ENCODE peak calls at places on chromosomes 6 and 20, in four cellular contexts. Y is lung; G is CD8-positive, alpha-beta T cell; W is heart right ventricle. Q is an unnamed sample.

GRCh38 chr20:24955045-24955444 is 6.0 kb downstream of the CST7 start:
- DNase-seq in Y (no peak), G (no peak), W (no peak), Q (no peak)

GRCh38 chr6:31836676-31837611 is 9.4 kb downstream of the HSPA1B start:
- DNase-seq in Y (no peak), G (no peak), W (no peak), Q (no peak)

GRCh38 chr6:135145509-135145865 is 35.6 kb upstream of the MYB start:
- DNase-seq in Y (no peak), G (no peak), W (no peak), Q (no peak)

GRCh38 chr20:5181492-5181891 is 54.7 kb downstream of the CDS2 start:
- DNase-seq in Y (no peak), G (no peak), W (no peak), Q (no peak)

GRCh38 chr6:26554669-26555504 is 16.7 kb downstream of the HMGN4 start:
- DNase-seq in Y (no peak), G (no peak), W (no peak), Q (no peak)

GRCh38 chr6:7153807-7154206 is 46.0 kb downstream of the RREB1 start:
- DNase-seq in Y (no peak), G (no peak), W (no peak), Q (no peak)

GRCh38 chr6:47047479-47048411 is 5.6 kb upstream of the ADGRF1 start:
- DNase-seq in Y (peak), G (no peak), W (no peak), Q (peak)

GRCh38 chr6:37709250-37709931 is 11.7 kb upstream of the MDGA1 start:
- DNase-seq in Y (no peak), G (no peak), W (no peak), Q (no peak)

GRCh38 chr6:49915035-49915434 is 48.7 kb upstream of the CRISP1 start:
- DNase-seq in Y (no peak), G (no peak), W (no peak), Q (no peak)

GRCh38 chr6:107698146-107698545 is 126.0 kb downstream of the SCML4 start:
- DNase-seq in Y (no peak), G (no peak), W (no peak), Q (no peak)

GRCh38 chr6:13794184-13794583 is 20.2 kb downstream of the MCUR1 start:
- DNase-seq in Y (no peak), G (no peak), W (no peak), Q (no peak)

GRCh38 chr6:75143186-75143585 is 62.7 kb downstream of the COL12A1 start:
- DNase-seq in Y (no peak), G (no peak), W (no peak), Q (no peak)

DNA sequence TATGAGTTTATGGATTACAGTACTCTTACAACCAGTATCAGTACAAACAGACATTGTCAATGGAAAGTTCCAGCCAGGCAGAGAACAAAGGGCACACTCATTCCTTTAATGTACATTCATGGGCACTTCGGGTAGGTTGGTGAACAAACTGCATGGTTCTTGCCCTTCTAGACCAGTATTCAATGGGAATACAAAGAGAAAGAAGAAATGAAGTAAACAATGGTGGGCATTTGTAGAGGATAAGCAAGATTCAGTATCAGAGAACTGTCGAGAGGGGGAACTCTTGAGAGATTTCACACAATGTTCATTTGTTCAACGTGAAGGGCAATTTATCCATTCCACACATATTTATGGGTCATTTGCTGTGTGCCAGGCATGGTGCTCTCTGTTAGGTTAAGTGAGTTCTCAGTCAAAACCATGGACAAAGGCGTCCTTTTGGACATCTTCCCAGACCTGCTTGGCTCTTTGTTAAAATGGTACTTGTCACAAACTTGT is 714.8 kb downstream of the DHX35 start:
- DNase-seq in Y (no peak), G (no peak), W (no peak), Q (no peak)
- TF ChIP-seq CTCF in Y (no peak), G (no peak), W (no peak), Q (no peak)

GRCh38 chr6:3428700-3429099 is 28.1 kb downstream of the SLC22A23 start:
- DNase-seq in Y (no peak), G (no peak), W (no peak), Q (no peak)

GRCh38 chr6:3433005-3433404 is 23.8 kb downstream of the SLC22A23 start:
- DNase-seq in Y (no peak), G (no peak), W (no peak), Q (no peak)

GRCh38 chr6:3432416-3432815 is 24.4 kb downstream of the SLC22A23 start:
- DNase-seq in Y (no peak), G (no peak), W (no peak), Q (no peak)

GRCh38 chr6:3428247-3428646 is 28.6 kb downstream of the SLC22A23 start:
- DNase-seq in Y (no peak), G (no peak), W (no peak), Q (no peak)

DNA sequence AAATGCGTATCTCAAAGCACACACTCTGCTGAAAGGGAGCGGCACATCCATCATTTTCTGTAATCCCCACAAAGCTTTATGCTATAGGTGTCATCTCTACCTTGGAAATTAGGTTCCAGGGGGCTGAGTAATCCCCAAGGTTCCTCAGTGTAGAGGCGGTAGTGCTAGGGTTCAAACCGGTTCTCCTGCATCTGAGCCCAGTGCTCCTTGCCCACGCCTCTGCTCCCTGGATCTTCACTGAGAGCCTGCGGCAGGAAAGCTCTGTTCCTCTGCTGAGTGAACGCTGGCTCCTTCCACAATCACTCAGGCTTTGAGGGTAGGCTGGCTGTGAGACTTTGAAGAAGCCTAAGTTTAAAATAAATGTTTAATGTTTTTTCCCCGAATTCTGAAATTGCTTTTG is 24.9 kb downstream of the SLC22A23 start:
- DNase-seq in Y (no peak), G (no peak), W (no peak), Q (no peak)
- H3K27ac ChIP-seq in Y (no peak), G (no peak), W (no peak), Q (no peak)

GRCh38 chr6:1605822-1606532 is 3.7 kb upstream of the FOXC1 start:
- DNase-seq in Y (no peak), G (no peak), W (no peak), Q (no peak)

GRCh38 chr6:1603708-1604346 is 5.9 kb upstream of the FOXC1 start:
- DNase-seq in Y (no peak), G (no peak), W (no peak), Q (no peak)

GRCh38 chr6:1604991-1605821 is 4.5 kb upstream of the FOXC1 start:
- DNase-seq in Y (no peak), G (no peak), W (peak), Q (peak)

GRCh38 chr6:1602356-1602713 is 7.4 kb upstream of the FOXC1 start:
- DNase-seq in Y (no peak), G (no peak), W (no peak), Q (no peak)

DNA sequence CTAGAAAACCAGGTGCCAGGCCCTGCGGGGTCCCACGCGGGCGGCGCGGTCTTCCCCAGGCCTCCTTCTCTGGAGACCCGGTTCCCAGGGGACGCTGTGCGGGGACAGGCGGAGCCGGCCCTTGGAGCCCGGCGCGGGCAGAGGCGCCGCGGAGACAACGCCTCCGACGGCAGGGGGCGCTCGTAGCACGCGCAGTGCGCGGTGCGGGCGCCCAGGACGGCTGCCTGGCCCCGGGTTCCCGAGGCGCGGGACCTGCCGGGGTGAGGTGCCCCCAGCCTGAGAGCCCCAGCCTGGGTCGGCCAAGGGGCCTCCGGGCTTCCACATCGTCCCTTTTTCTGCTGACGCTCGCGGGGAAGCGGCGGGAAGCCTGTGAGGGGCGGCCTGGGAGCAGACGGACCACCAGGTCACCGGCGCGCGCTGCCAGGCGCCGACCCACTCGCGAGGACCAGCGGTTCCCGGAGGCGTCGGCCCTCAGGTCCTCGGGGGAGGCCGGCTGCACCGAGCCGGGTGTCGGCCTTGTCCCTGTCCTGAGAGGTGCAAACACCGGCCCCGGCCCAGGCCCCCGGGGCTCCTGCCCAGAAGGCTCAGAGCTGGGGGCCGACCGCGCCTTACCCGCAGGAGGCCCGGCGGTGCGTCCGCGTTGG is 5.2 kb upstream of the FOXC1 start:
- DNase-seq in Y (peak), G (peak), W (peak), Q (peak)
- TF ChIP-seq CTCF in Y (peak), G (peak), W (peak), Q (peak)

GRCh38 chr20:37359836-37360235 is 13.9 kb downstream of the SRC start:
- DNase-seq in Y (no peak), G (no peak), W (no peak), Q (no peak)

GRCh38 chr20:37356961-37357371 is 11.0 kb downstream of the SRC start:
- DNase-seq in Y (no peak), G (no peak), W (no peak), Q (no peak)

GRCh38 chr20:37357481-37358365 is 11.8 kb downstream of the SRC start:
- DNase-seq in Y (no peak), G (no peak), W (no peak), Q (no peak)

GRCh38 chr20:37359331-37359730 is 13.4 kb downstream of the SRC start:
- DNase-seq in Y (no peak), G (no peak), W (no peak), Q (no peak)

DNA sequence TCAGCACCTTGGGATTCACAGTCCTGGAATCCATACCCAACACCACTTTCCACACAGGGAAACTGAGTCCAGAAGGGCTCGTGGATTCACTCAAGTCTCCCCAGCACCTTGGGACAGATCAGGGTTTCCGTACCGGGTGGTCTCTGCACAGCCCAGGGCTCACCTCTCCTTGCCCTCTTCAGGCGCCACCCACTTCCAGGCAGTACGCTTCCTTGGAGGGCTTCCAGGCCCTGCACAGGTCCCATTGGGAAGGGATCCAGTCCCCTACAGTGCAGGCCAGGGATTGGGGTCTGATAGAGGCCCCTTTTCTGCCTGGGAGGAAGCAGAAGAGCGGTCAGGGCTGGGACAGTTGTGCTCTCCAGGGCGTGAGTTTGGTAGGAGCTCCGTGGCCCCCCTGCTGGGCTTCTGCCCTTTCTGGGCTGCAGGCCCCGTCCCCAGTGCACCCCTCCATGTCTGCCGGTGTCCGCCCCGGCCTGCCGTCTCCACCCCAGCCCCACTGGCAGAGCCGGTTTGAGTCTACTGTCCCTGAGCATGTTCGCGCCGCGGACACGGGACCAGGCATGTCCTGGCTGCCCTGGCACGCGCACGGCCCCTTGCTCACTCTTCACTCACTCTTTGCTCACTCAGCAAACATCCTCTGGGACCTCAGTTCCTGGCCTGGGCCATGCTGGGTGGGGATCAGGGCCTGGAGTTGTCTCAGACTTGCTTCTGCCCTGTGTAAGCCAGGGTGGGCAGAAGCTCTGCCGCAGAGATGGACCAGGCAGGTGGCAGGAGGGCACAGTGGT is 12.6 kb downstream of the SRC start:
- DNase-seq in Y (no peak), G (no peak), W (no peak), Q (peak)
- H3K27ac ChIP-seq in Y (no peak), G (no peak), W (no peak), Q (no peak)

Q was measured in pancreas.